ENCODE peak calls at places on chromosomes 12 and 14, in five cellular contexts. Z is GM12892, G is heart left ventricle, L is GM12878, X is ovary. C is an unnamed sample.

GRCh38 chr12:107322063-107322462 is 228.7 kb upstream of the CRY1 start:
- DNase-seq in X (no peak), Z (no peak), G (no peak), L (no peak), C (no peak)

GRCh38 chr14:58805057-58805456 is 167.3 kb downstream of the DACT1 start:
- DNase-seq in G (no peak), Z (no peak), L (no peak), X (no peak), C (no peak)

GRCh38 chr12:38544357-38545066 is 227.9 kb downstream of the ALG10B start:
- DNase-seq in G (no peak), X (no peak), L (no peak), Z (no peak), C (no peak)

GRCh38 chr14:94543450-94544123 is 17.7 kb upstream of the SERPINA4 start:
- DNase-seq in L (no peak), G (no peak), X (peak), Z (no peak), C (no peak)

GRCh38 chr14:106372870-106373657 is 846.7 kb downstream of the TMEM121 start:
- DNase-seq in X (peak), G (peak), Z (peak), L (no peak), C (peak)

GRCh38 chr14:27672047-27672446 is 1074.2 kb upstream of the NOVA1 start:
- DNase-seq in Z (no peak), L (no peak), X (no peak), G (no peak), C (no peak)

GRCh38 chr12:52191841-52192791 is at the start of gene KRT80:
- DNase-seq in Z (no peak), X (peak), L (no peak), G (peak), C (peak)

GRCh38 chr12:57813111-57813970 is 5.2 kb downstream of the AVIL start:
- DNase-seq in X (no peak), G (no peak), Z (no peak), L (no peak), C (peak)

GRCh38 chr12:90028620-90029051 is 320.0 kb upstream of the ATP2B1 start:
- DNase-seq in Z (no peak), X (no peak), L (no peak), G (no peak), C (no peak)

GRCh38 chr12:108063192-108063591 is 65.9 kb upstream of the WSCD2 start:
- DNase-seq in L (no peak), Z (no peak), G (no peak), X (no peak), C (no peak)

GRCh38 chr12:57235012-57235727 is 5.7 kb downstream of the SHMT2 start:
- DNase-seq in X (no peak), Z (no peak), L (no peak), G (peak), C (no peak)

GRCh38 chr14:64213079-64213478 is 81.1 kb downstream of the ESR2 start:
- DNase-seq in Z (no peak), L (no peak), G (no peak), X (no peak), C (no peak)

GRCh38 chr12:84502907-84503787 is 409.5 kb downstream of the SLC6A15 start:
- DNase-seq in G (no peak), X (no peak), L (no peak), Z (no peak), C (peak)

GRCh38 chr14:44657153-44657552 is 150.1 kb upstream of the FSCB start:
- DNase-seq in Z (no peak), X (no peak), G (no peak), L (no peak), C (no peak)

GRCh38 chr14:57847096-57847495 is 18.8 kb downstream of the SLC35F4 start:
- DNase-seq in X (no peak), Z (no peak), L (no peak), G (no peak), C (no peak)

GRCh38 chr14:50064993-50065392 is 51.4 kb downstream of the VCPKMT start:
- DNase-seq in L (peak), X (no peak), Z (peak), G (no peak), C (no peak)

GRCh38 chr12:79262938-79263337 is 398.4 kb downstream of the SYT1 start:
- DNase-seq in L (no peak), X (no peak), Z (no peak), G (no peak), C (no peak)

GRCh38 chr12:3536096-3536875 is 45.3 kb downstream of the PRMT8 start:
- DNase-seq in X (no peak), G (no peak), Z (no peak), L (no peak), C (no peak)

DNA sequence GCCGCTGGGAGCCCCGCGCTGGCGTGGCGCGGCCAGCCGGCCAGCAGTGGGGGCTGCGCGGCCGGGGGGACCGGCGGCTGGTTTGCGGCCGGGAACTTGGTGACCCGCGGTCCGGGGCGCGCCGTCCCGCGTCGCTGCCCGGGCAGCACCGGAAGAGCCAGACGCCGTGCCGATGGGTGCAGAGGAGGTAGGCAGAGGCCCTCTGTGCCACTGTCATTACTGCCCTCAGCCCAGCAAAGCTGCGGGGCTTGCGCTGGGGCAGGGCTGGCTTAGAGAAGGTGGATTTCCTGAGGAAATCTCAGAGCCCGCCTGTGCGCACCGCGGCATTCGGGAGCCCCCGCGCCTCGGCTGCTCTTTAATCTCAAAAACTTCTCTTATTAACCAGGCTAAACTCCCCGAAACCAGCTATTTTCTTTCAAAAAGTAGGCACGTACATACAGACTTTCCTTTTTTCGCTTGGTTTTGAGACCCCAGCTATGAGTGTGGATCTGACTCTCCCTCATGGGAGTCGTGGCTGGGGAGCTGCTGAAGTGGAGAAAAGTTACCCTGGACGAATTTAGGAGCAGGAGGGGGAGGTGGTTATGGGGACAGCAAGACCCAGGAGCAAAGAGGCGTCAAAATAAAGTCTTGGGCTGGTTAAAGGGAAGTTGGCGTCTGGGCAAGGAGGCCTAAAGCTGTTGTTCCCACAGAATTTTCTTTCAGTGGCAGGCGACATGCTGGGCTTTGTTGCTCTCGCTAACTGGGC is 790 bp downstream of the SUSD6 start:
- DNase-seq in Z (no peak), G (peak), X (peak), L (no peak), C (no peak)
- TF ChIP-seq POLR2A in Z (no peak), G (no peak), X (no peak), L (peak), C (no peak)

GRCh38 chr12:116381744-116382455 is 104.4 kb upstream of the MED13L start:
- DNase-seq in G (no peak), L (no peak), X (no peak), Z (no peak), C (peak)

GRCh38 chr12:116384175-116384574 is 106.7 kb upstream of the MED13L start:
- DNase-seq in Z (no peak), G (no peak), X (no peak), L (no peak), C (no peak)

GRCh38 chr12:116382456-116382902 is 105.0 kb upstream of the MED13L start:
- DNase-seq in X (no peak), Z (no peak), L (no peak), G (no peak), C (no peak)

GRCh38 chr12:116380066-116380465 is 102.6 kb upstream of the MED13L start:
- DNase-seq in G (no peak), L (no peak), X (no peak), Z (no peak), C (no peak)

GRCh38 chr12:116381240-116381743 is 103.8 kb upstream of the MED13L start:
- DNase-seq in G (no peak), Z (no peak), L (no peak), X (no peak), C (no peak)
- TF ChIP-seq POLR2A in G (no peak), Z (no peak), L (no peak), X (no peak), C (peak)

GRCh38 chr12:29783773-29784666 is at the start of gene TMTC1:
- DNase-seq in L (no peak), Z (peak), G (peak), X (peak), C (peak)
- TF ChIP-seq POLR2A in L (no peak), Z (no peak), G (no peak), X (peak), C (peak)

GRCh38 chr12:93788853-93789252 is 111.7 kb downstream of the CRADD start:
- DNase-seq in Z (no peak), X (no peak), L (no peak), G (no peak), C (no peak)
- TF ChIP-seq POLR2A in Z (no peak), X (no peak), L (no peak), G (no peak), C (no peak)

GRCh38 chr12:62602445-62603060 is 135.9 kb downstream of the MON2 start:
- DNase-seq in G (peak), Z (peak), X (peak), L (peak), C (peak)
- TF ChIP-seq POLR2A in G (no peak), Z (peak), X (peak), L (peak), C (peak)

DNA sequence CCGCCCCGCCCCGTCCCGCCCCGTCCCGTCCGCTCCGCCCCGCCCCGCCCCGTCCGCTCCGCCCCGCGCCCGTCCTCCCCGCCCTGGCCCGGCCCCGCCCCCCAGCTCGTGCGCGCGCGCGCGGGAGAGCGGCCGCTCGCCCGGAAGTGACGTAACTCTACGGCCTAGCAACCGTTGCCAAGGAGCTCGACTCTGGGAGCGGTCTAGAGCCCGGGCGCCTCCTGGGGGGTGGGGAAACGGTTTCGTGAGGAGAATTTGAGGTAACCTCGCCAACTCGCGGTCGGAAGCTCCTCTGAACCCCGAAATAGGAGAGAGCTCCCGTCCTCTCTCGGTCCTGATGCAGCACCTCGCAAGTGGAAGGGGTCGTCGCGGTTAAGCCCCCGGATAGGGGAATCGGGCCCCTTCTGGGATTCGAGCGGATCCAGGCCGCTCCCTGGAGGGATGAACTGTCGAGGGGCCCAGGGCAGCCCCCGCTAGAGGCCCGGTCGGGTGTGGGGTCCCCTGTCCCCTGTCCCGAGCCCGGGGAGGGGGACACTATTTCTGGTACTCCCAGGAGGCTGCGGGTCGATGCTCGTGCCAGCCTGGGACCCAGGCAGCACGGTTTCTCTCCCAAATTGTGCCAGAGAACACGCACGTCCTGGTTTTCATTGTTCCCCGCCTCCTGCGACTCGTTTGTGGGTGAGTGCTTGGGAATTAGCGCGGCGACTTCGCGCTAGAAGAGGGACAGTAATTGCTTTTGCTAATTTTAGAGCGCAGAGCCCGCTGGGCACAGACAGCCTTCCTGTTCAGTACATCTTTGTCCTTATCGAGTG is at the start of gene IFT81:
- DNase-seq in L (no peak), X (peak), G (peak), Z (peak), C (peak)
- TF ChIP-seq POLR2A in L (peak), X (peak), G (no peak), Z (peak), C (peak)

GRCh38 chr14:20681348-20682126 is 2.8 kb upstream of the RNASE4 start:
- DNase-seq in Z (no peak), X (peak), L (peak), G (peak), C (no peak)
- TF ChIP-seq POLR2A in Z (no peak), X (no peak), L (no peak), G (no peak), C (no peak)

C was measured in H54.